ENCODE peak calls at places on chromosomes 3 and 15, in six cellular contexts. X is neural crest cell; Q is T1000; S is nephron progenitor cell; H is mammary epithelial cell; T is stimulated activated CD4-positive, alpha-beta T cell treated with anti-CD3 and anti-CD28 coated beads, Interleukin-2, amount 100 ng/mL, for 24 hours. Y is an unnamed sample.

GRCh38 chr15:94229591-94230365 is 1.6 kb upstream of the MCTP2 start:
- DNase-seq in Q (no peak), H (peak; percentile 78), X (no peak), S (no peak), T (peak; percentile 51), Y (no peak)

GRCh38 chr15:82986442-82986780 is 401 bp downstream of the RAMAC start:
- DNase-seq in H (no peak), T (no peak), Q (no peak), X (no peak), S (no peak), Y (no peak)

GRCh38 chr15:75565062-75565970 is 13.8 kb downstream of the PTPN9 start:
- DNase-seq in H (no peak), X (no peak), Q (no peak), T (no peak), S (no peak), Y (no peak)

GRCh38 chr3:36957072-36957471 is 12.2 kb upstream of the TRANK1 start:
- DNase-seq in S (no peak), Q (no peak), T (no peak), X (no peak), H (no peak), Y (no peak)

GRCh38 chr3:16084887-16085286 is 89.6 kb upstream of the GALNT15 start:
- DNase-seq in H (no peak), T (no peak), S (no peak), Q (no peak), X (no peak), Y (no peak)

GRCh38 chr15:70281811-70282307 is 184.1 kb upstream of the TLE3 start:
- DNase-seq in H (peak; percentile 57), S (no peak), X (no peak), T (no peak), Q (no peak), Y (no peak)

GRCh38 chr3:64872385-64872784 is 184.6 kb upstream of the ADAMTS9 start:
- DNase-seq in H (no peak), T (no peak), X (no peak), S (no peak), Q (no peak), Y (no peak)

GRCh38 chr3:84023842-84024241 is 934.9 kb upstream of the CADM2 start:
- DNase-seq in S (no peak), H (no peak), T (no peak), Q (no peak), X (no peak), Y (no peak)

GRCh38 chr15:100464895-100465294 is 63.9 kb downstream of the CERS3 start:
- DNase-seq in T (no peak), S (no peak), X (no peak), Q (no peak), H (no peak), Y (peak; percentile 22)

GRCh38 chr3:158770254-158771017 is 31.4 kb upstream of the MFSD1 start:
- DNase-seq in H (peak; percentile 75), T (no peak), Q (no peak), S (no peak), X (no peak), Y (no peak)

GRCh38 chr3:65597225-65597951 is 441.3 kb downstream of the MAGI1 start:
- DNase-seq in X (peak; percentile 83), H (peak; percentile 73), S (peak; percentile 52), Q (no peak), T (no peak), Y (peak; percentile 95)

GRCh38 chr15:34584996-34585395 is 1.5 kb upstream of the GOLGA8B start:
- DNase-seq in H (no peak), T (no peak), Q (no peak), X (no peak), S (no peak), Y (no peak)

GRCh38 chr15:80585544-80586018 is 109.5 kb upstream of the ABHD17C start:
- DNase-seq in Q (no peak), X (no peak), T (no peak), H (peak; percentile 79), S (no peak), Y (no peak)

GRCh38 chr15:79467865-79468586 is 35.9 kb downstream of the MINAR1 start:
- DNase-seq in X (no peak), H (no peak), Q (no peak), T (no peak), S (no peak), Y (no peak)

GRCh38 chr3:9098716-9099675 is 135.7 kb upstream of the RAD18 start:
- DNase-seq in S (no peak), H (no peak), X (no peak), Q (no peak), T (no peak), Y (peak; percentile 92)

GRCh38 chr15:39125904-39126303 is 455.0 kb upstream of the THBS1 start:
- DNase-seq in H (no peak), Q (no peak), S (peak; percentile 15), X (peak; percentile 31), T (no peak), Y (peak; percentile 4)

GRCh38 chr15:87219650-87220615 is 1036.6 kb downstream of the NTRK3 start:
- DNase-seq in S (no peak), H (peak; percentile 92), X (no peak), T (no peak), Q (peak; percentile 21), Y (no peak)

GRCh38 chr3:182276512-182276911 is 516.8 kb upstream of the ATP11B start:
- DNase-seq in Q (no peak), S (no peak), T (no peak), H (no peak), X (no peak), Y (peak; percentile 16)

GRCh38 chr3:42702066-42702951 is at the start of gene HHATL:
- DNase-seq in H (no peak), S (no peak), Q (no peak), T (no peak), X (no peak), Y (no peak)

GRCh38 chr3:171953300-171954022 is 85.9 kb upstream of the FNDC3B start:
- DNase-seq in T (no peak), H (peak; percentile 26), Q (no peak), X (no peak), S (no peak), Y (peak; percentile 45)

GRCh38 chr3:194503101-194503531 is 16.3 kb upstream of the ATP13A3 start:
- DNase-seq in T (no peak), H (no peak), S (no peak), X (no peak), Q (no peak), Y (no peak)

GRCh38 chr3:192514754-192515660 is 212.3 kb downstream of the FGF12 start:
- DNase-seq in H (no peak), X (peak; percentile 29), T (no peak), Q (no peak), S (peak; percentile 80), Y (peak; percentile 80)

GRCh38 chr15:40754883-40755815 is at the start of gene RMDN3:
- DNase-seq in T (peak; percentile 94), X (peak; percentile 91), H (peak; percentile 88), S (peak; percentile 97), Q (peak; percentile 86), Y (peak; percentile 98)

GRCh38 chr3:107740992-107741896 is 218.5 kb downstream of the BBX start:
- DNase-seq in Q (no peak), T (no peak), X (no peak), H (peak; percentile 11), S (no peak), Y (no peak)

GRCh38 chr15:73677146-73677607 is 7.0 kb upstream of the CD276 start:
- DNase-seq in S (peak; percentile 60), Q (no peak), X (peak; percentile 44), H (peak; percentile 55), T (peak; percentile 61), Y (peak; percentile 61)

GRCh38 chr3:189349772-189350171 is 178.0 kb downstream of the TPRG1 start:
- DNase-seq in X (no peak), T (no peak), Q (no peak), S (no peak), H (no peak), Y (no peak)

GRCh38 chr3:135249186-135249585 is 454.1 kb downstream of the EPHB1 start:
- DNase-seq in S (no peak), X (no peak), Q (no peak), T (no peak), H (no peak), Y (no peak)

GRCh38 chr15:85473455-85473854 is 93.1 kb downstream of the AKAP13 start:
- DNase-seq in X (no peak), H (no peak), T (no peak), S (no peak), Q (no peak), Y (no peak)